ENCODE peak calls at places on chromosomes 1 and 21, in four cellular contexts. M is endodermal cell, Z is Karpas-422, B is neuronal stem cell. H is an unnamed sample.

GRCh38 chr1:24714859-24715520 is 30.3 kb upstream of the CLIC4 start:
- DNase-seq in M (no peak), Z (no peak), B (no peak), H (no peak)

GRCh38 chr1:111448482-111448917 is 556 bp downstream of the WDR77 start:
- DNase-seq in M (no peak), Z (peak), B (no peak), H (no peak)

GRCh38 chr1:83113686-83114085 is 885.2 kb downstream of the TTLL7 start:
- DNase-seq in M (no peak), Z (no peak), B (no peak), H (no peak)

GRCh38 chr21:42233067-42233981 is 14.4 kb downstream of the ABCG1 start:
- DNase-seq in M (peak), Z (peak), B (no peak), H (peak)

GRCh38 chr21:33976082-33976979 is 60.7 kb upstream of the ATP5PO start:
- DNase-seq in M (no peak), Z (peak), B (no peak), H (no peak)

GRCh38 chr1:63641615-63642014 is 48.4 kb downstream of the PGM1 start:
- DNase-seq in M (no peak), Z (no peak), B (no peak), H (no peak)

GRCh38 chr1:192801451-192801850 is 7.4 kb upstream of the RGS2 start:
- DNase-seq in M (no peak), Z (peak), B (no peak), H (no peak)

GRCh38 chr1:12433323-12434053 is 184.5 kb downstream of the DHRS3 start:
- DNase-seq in M (peak), Z (no peak), B (peak), H (no peak)

GRCh38 chr1:11178021-11179015 is 10.8 kb upstream of the ANGPTL7 start:
- DNase-seq in M (peak), Z (no peak), B (no peak), H (no peak)

GRCh38 chr21:15242906-15243305 is 178.1 kb upstream of the NRIP1 start:
- DNase-seq in M (no peak), Z (no peak), B (no peak), H (no peak)

GRCh38 chr1:12697406-12697805 is 18.5 kb upstream of the AADACL3 start:
- DNase-seq in M (no peak), Z (no peak), B (no peak), H (no peak)

GRCh38 chr1:61741682-61742619 is at the start of gene PATJ:
- DNase-seq in M (peak), Z (no peak), B (peak), H (peak)

GRCh38 chr1:243723458-243724043 is 126.5 kb downstream of the AKT3 start:
- DNase-seq in M (no peak), Z (no peak), B (no peak), H (no peak)

GRCh38 chr1:247487057-247487456 is 29.2 kb upstream of the OR2B11 start:
- DNase-seq in M (peak), Z (peak), B (peak), H (peak)

GRCh38 chr21:25925936-25926335 is 191.2 kb downstream of the GABPA start:
- DNase-seq in M (no peak), Z (no peak), B (no peak), H (no peak)

GRCh38 chr1:10415211-10415930 is 14.9 kb upstream of the CENPS start:
- DNase-seq in M (peak), Z (peak), B (no peak), H (no peak)

DNA sequence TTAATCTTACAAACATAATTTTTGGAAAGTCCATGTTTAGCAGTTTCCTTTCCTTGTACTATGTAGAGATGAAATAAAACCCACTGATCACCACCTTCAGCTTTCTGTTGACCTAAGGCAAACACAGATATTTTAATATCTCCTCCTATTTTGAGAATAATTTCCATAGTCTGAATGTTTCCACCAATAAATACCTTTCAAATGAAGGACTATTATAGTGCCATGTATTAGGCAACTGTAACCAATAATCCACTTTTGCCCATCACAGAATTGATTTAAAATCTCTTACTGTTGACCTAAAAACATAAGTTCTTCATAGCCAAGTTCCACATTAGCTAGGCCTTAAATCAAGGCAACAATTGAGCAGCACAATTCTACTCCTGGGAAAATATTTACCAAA is 1.8 kb downstream of the CDC42BPA start:
- DNase-seq in M (no peak), Z (no peak), B (no peak), H (no peak)
- H3K9ac ChIP-seq in M (peak), Z (no peak), B (no peak), H (no peak)

DNA sequence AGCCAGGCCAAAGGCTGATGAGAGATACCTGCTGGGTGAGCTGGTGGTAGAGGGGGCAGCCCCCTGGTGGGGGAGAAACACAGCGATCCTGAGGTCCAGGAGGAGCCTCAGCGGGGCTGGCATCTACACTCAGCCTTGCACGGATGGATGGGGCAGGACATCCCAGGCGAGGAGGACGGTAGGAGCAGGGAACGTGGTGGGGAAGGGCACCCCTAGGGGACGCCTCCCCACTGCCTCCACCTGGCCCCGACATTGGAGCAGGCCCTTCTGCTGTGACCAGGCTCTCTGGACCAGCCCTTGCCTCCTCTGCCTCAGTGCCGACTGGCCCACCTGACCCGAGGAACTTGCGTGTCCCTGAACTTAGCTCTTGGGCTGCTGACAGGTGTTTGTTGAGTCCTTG is 6.4 kb upstream of the MMEL1 start:
- DNase-seq in M (peak), Z (no peak), B (no peak), H (no peak)
- H3K9ac ChIP-seq in M (no peak), Z (no peak), B (no peak), H (no peak)

GRCh38 chr1:7069888-7070287 is 284.6 kb downstream of the CAMTA1 start:
- DNase-seq in M (peak), Z (no peak), B (peak), H (no peak)
- H3K9ac ChIP-seq in M (no peak), Z (no peak), B (peak), H (no peak)

GRCh38 chr1:19338323-19338762 is 26.2 kb downstream of the SLC66A1 start:
- DNase-seq in M (peak), Z (no peak), B (peak), H (no peak)
- H3K9ac ChIP-seq in M (no peak), Z (no peak), B (peak), H (no peak)